ENCODE peak calls at places on chromosomes 3 and 15, in six cellular contexts. E is H9, O is IMR-90, P is neuronal stem cell, T is mesenchymal stem cell, U is H1. W is an unnamed sample.

GRCh38 chr3:52890735-52891134 is 6.6 kb downstream of the STIMATE start:
- DNase-seq in E (no peak), P (no peak), T (no peak), O (no peak), U (no peak), W (no peak)

GRCh38 chr15:62931650-62932049 is 110.9 kb upstream of the TPM1 start:
- DNase-seq in O (no peak), E (no peak), P (no peak), U (no peak), T (no peak), W (no peak)

GRCh38 chr15:74134387-74135027 is 4.1 kb downstream of the ISLR2 start:
- DNase-seq in P (peak; percentile 61), U (peak; percentile 89), O (peak; percentile 23), T (peak; percentile 55), E (peak; percentile 91), W (peak; percentile 45)

GRCh38 chr3:15291589-15292541 is 40.5 kb downstream of the SH3BP5 start:
- DNase-seq in P (no peak), U (no peak), T (peak; percentile 42), E (no peak), O (no peak), W (no peak)

GRCh38 chr15:80932989-80933388 is 56.6 kb downstream of the MESD start:
- DNase-seq in E (no peak), P (no peak), O (peak; percentile 93), T (peak; percentile 29), U (no peak), W (no peak)

GRCh38 chr3:155202626-155203025 is 90.9 kb downstream of the STRIT1 start:
- DNase-seq in T (peak; percentile 18), U (no peak), E (no peak), O (peak; percentile 54), P (no peak), W (no peak)

GRCh38 chr3:48553886-48554845 is 2.4 kb downstream of the PFKFB4 start:
- DNase-seq in E (no peak), T (no peak), O (no peak), U (peak; percentile 45), P (no peak), W (peak; percentile 82)

GRCh38 chr3:101970212-101970611 is 120.9 kb downstream of the NFKBIZ start:
- DNase-seq in E (no peak), T (no peak), P (no peak), U (no peak), O (no peak), W (no peak)

GRCh38 chr3:195266428-195266827 is 4.5 kb downstream of the XXYLT1 start:
- DNase-seq in T (no peak), P (no peak), U (peak; percentile 29), E (no peak), O (no peak), W (no peak)

GRCh38 chr3:153026026-153026425 is 136.0 kb upstream of the RAP2B start:
- DNase-seq in O (peak; percentile 52), T (peak; percentile 53), P (no peak), U (no peak), E (no peak), W (no peak)

GRCh38 chr15:74200394-74200793 is 2.2 kb downstream of the STRA6 start:
- DNase-seq in U (no peak), T (peak; percentile 91), O (peak; percentile 76), P (no peak), E (no peak), W (peak; percentile 69)

GRCh38 chr15:92808611-92809063 is 91.5 kb upstream of the CHD2 start:
- DNase-seq in P (no peak), U (no peak), O (peak; percentile 43), T (peak; percentile 68), E (no peak), W (peak; percentile 72)
- H2BK120ac ChIP-seq in P (no peak overlapping the region), U (no peak overlapping the region), O (peak overlapping the region; percentile 84), T (peak overlapping the region; percentile 99), E (no peak overlapping the region), W (peak overlapping the region; percentile 97)

GRCh38 chr3:171054921-171055320 is 28.4 kb upstream of the SLC2A2 start:
- DNase-seq in O (no peak), P (no peak), E (no peak), T (no peak), U (no peak), W (no peak)
- H4K91ac ChIP-seq in O (no peak overlapping the region), P (no peak overlapping the region), E (no peak overlapping the region), T (no peak overlapping the region), U (no peak overlapping the region), W (no peak overlapping the region)

DNA sequence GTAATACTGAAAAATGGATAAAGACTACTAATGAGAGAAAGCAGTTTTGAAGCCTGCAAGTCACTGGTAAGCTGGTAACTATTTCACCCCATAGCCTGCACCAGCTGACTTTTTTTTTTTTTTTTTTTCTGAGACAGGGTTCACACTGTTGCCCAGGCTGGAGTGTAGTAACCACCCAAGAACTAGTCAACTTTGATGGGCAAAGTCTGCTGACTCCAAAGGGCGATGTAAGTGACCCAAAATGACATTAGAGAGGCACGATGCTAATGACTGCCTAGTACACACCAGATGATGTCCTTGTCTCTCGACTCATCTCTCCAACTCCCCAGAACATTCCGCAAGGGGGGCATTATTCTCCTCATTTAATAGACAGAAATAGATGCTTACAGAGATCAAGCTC is 12.9 kb upstream of the TMEM41A start:
- DNase-seq in U (no peak), P (no peak), T (no peak), E (no peak), O (no peak), W (no peak)
- H2BK120ac ChIP-seq in U (no peak overlapping the region), P (no peak overlapping the region), T (no peak overlapping the region), E (no peak overlapping the region), O (no peak overlapping the region), W (no peak overlapping the region)

GRCh38 chr15:52139599-52140462 is 27.3 kb upstream of the BCL2L10 start:
- DNase-seq in P (peak; percentile 65), U (peak; percentile 91), O (peak; percentile 62), E (peak; percentile 85), T (peak; percentile 77), W (peak; percentile 87)

GRCh38 chr15:52144656-52145055 is 32.1 kb upstream of the BCL2L10 start:
- DNase-seq in U (no peak), O (peak; percentile 55), P (no peak), E (no peak), T (peak; percentile 89), W (peak; percentile 20)

GRCh38 chr15:52143862-52144261 is 31.3 kb upstream of the BCL2L10 start:
- DNase-seq in E (no peak), U (no peak), P (no peak), T (peak; percentile 94), O (peak; percentile 81), W (peak; percentile 99)

GRCh38 chr15:52137432-52138357 is 25.1 kb upstream of the BCL2L10 start:
- DNase-seq in P (no peak), O (no peak), U (no peak), E (no peak), T (peak; percentile 33), W (no peak)

DNA sequence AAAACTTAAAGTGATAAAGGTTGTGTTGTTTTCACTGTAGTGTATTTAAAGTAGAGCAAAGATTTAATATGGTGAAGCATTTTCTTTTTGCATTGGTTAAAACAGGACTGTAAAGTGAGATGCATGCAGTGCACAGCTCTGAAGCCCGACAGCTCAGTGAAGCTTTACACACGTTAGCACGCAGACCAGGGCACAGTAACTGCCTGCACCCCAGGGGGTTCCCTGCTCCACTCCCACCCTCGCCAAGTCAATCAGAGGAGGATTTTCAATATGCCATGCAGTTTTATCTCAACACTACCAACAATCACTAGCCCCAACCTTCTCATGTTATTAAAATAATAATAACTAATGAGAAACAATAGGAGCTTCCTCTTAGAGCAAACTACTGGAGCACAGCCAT is 28.1 kb upstream of the BCL2L10 start:
- DNase-seq in T (no peak), U (no peak), P (no peak), E (no peak), O (no peak), W (no peak)
- H4K91ac ChIP-seq in T (no peak overlapping the region), U (no peak overlapping the region), P (no peak overlapping the region), E (no peak overlapping the region), O (no peak overlapping the region), W (no peak overlapping the region)

GRCh38 chr15:41559239-41559488 is 152 bp downstream of the TYRO3 start:
- DNase-seq in U (no peak), E (no peak), O (no peak), P (no peak), T (no peak), W (no peak)

GRCh38 chr15:41561104-41561776 is 2.2 kb downstream of the TYRO3 start:
- DNase-seq in P (no peak), U (no peak), E (no peak), O (no peak), T (no peak), W (no peak)

GRCh38 chr15:41558400-41559238 is at the start of gene TYRO3:
- DNase-seq in O (no peak), E (peak; percentile 54), T (peak; percentile 67), U (peak; percentile 82), P (peak; percentile 58), W (peak; percentile 67)

GRCh38 chr15:41557673-41558399 is 1.2 kb upstream of the TYRO3 start:
- DNase-seq in T (peak; percentile 92), P (peak; percentile 80), O (peak; percentile 67), U (peak; percentile 84), E (peak; percentile 89), W (peak; percentile 66)

GRCh38 chr15:41559489-41560177 is 621 bp downstream of the TYRO3 start:
- DNase-seq in P (peak; percentile 31), E (peak; percentile 44), T (peak; percentile 30), O (no peak), U (peak; percentile 64), W (no peak)
- H2BK120ac ChIP-seq in P (peak overlapping the region; percentile 63), E (no peak overlapping the region), T (peak overlapping the region; percentile 85), O (peak overlapping the region; percentile 68), U (peak overlapping the region; percentile 57), W (peak overlapping the region; percentile 78)

DNA sequence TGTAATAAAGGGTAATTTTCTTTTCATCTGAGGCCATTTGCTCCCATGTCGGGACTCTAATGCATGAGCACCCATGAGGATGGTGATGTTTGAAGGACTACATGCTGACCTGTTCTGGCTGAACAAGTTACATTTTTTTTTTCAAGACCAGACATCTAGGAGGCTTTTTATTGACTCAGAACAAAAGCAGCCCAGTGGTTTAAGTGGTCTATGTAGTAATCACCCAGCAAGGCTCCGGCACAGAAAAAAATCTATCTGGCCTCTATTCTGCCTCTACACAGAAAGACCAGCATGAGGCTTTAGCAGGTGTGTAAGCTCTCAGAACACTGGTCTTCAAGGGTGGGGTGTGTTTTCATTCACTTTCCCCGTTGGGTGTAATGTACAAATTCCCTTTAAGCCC is 95.1 kb upstream of the ZBED2 start:
- DNase-seq in P (no peak), E (no peak), O (peak; percentile 79), T (peak; percentile 61), U (no peak), W (peak; percentile 38)
- H4K91ac ChIP-seq in P (no peak overlapping the region), E (no peak overlapping the region), O (no peak overlapping the region), T (no peak overlapping the region), U (no peak overlapping the region), W (no peak overlapping the region)

GRCh38 chr3:172135185-172135584 is 95.8 kb downstream of the FNDC3B start:
- DNase-seq in P (no peak), O (no peak), T (no peak), E (no peak), U (no peak), W (no peak)

GRCh38 chr3:172138031-172138538 is 98.7 kb downstream of the FNDC3B start:
- DNase-seq in T (peak; percentile 53), O (no peak), P (no peak), U (no peak), E (no peak), W (no peak)

GRCh38 chr3:172134352-172134751 is 95.0 kb downstream of the FNDC3B start:
- DNase-seq in E (no peak), O (no peak), P (no peak), T (peak; percentile 80), U (no peak), W (peak; percentile 52)

GRCh38 chr3:172137287-172138030 is 98.1 kb downstream of the FNDC3B start:
- DNase-seq in P (no peak), O (no peak), U (no peak), T (peak; percentile 44), E (no peak), W (peak; percentile 41)

GRCh38 chr3:172135766-172136729 is 96.7 kb downstream of the FNDC3B start:
- DNase-seq in T (peak; percentile 95), E (peak; percentile 63), P (no peak), O (peak; percentile 90), U (no peak), W (peak; percentile 63)
- H2BK120ac ChIP-seq in T (peak overlapping the region; percentile 71), E (no peak overlapping the region), P (no peak overlapping the region), O (peak overlapping the region; percentile 85), U (no peak overlapping the region), W (peak overlapping the region; percentile 73)

W was measured in trophoblast cell.